ENCODE peak calls at places on chromosomes 3 and 15, in eight cellular contexts. P, C, I, H, K, M, Q and F are unnamed samples.

GRCh38 chr3:186209810-186210752 is 101.2 kb upstream of the ETV5 start:
- DNase-seq in Q (peak), H (peak), P (peak), I (no peak), C (peak), M (peak), K (no peak), F (no peak)

GRCh38 chr3:55362206-55362960 is 124.7 kb downstream of the WNT5A start:
- DNase-seq in H (no peak), M (no peak), Q (peak), K (no peak), C (no peak), I (no peak), P (no peak), F (no peak)

GRCh38 chr3:42535981-42536784 is 33.7 kb downstream of the VIPR1 start:
- DNase-seq in Q (peak), P (peak), H (no peak), M (peak), C (no peak), K (peak), I (no peak), F (no peak)

GRCh38 chr3:193040836-193041672 is 123.4 kb upstream of the MB21D2 start:
- DNase-seq in K (no peak), Q (peak), I (no peak), P (peak), M (peak), C (no peak), H (no peak), F (no peak)

GRCh38 chr15:47746516-47746915 is 29.2 kb downstream of the SEMA6D start:
- DNase-seq in P (no peak), C (no peak), M (no peak), Q (no peak), I (no peak), H (no peak), K (no peak), F (no peak)

GRCh38 chr3:150495149-150495548 is 51.1 kb downstream of the SERP1 start:
- DNase-seq in P (no peak), I (no peak), H (no peak), K (no peak), Q (no peak), M (no peak), C (no peak), F (no peak)

GRCh38 chr3:32780735-32781210 is 37.0 kb upstream of the TRIM71 start:
- DNase-seq in H (peak), P (peak), C (no peak), M (peak), Q (peak), I (no peak), K (no peak), F (no peak)

GRCh38 chr3:107899996-107900651 is 190.7 kb downstream of the CD47 start:
- DNase-seq in H (no peak), Q (peak), I (no peak), C (no peak), M (no peak), P (no peak), K (no peak), F (no peak)

GRCh38 chr15:42037650-42038049 is 16.8 kb upstream of the PLA2G4E start:
- DNase-seq in H (peak), C (no peak), I (no peak), M (peak), K (no peak), P (no peak), Q (no peak), F (no peak)

GRCh38 chr15:99431661-99432091 is 134.1 kb upstream of the MEF2A start:
- DNase-seq in H (no peak), C (no peak), M (no peak), P (no peak), Q (no peak), K (no peak), I (no peak), F (no peak)

GRCh38 chr15:83746231-83746630 is 92.3 kb downstream of the ADAMTSL3 start:
- DNase-seq in Q (peak), I (no peak), K (no peak), P (no peak), M (no peak), C (no peak), H (no peak), F (no peak)

GRCh38 chr3:81910244-81910852 is 148.9 kb upstream of the GBE1 start:
- DNase-seq in C (no peak), M (peak), P (peak), Q (peak), I (no peak), K (no peak), H (no peak), F (no peak)

GRCh38 chr3:187843654-187844053 is 98.4 kb upstream of the BCL6 start:
- DNase-seq in M (no peak), Q (no peak), K (no peak), P (no peak), H (no peak), C (no peak), I (no peak), F (no peak)

GRCh38 chr3:55416381-55416821 is 70.7 kb downstream of the WNT5A start:
- DNase-seq in M (no peak), Q (peak), K (no peak), P (peak), C (no peak), H (no peak), I (no peak), F (no peak)

GRCh38 chr3:143070977-143071551 is 48.5 kb upstream of the CHST2 start:
- DNase-seq in I (no peak), M (no peak), K (no peak), C (no peak), H (no peak), P (no peak), Q (peak), F (no peak)

GRCh38 chr3:104460477-104461406 is 906.0 kb upstream of the ALCAM start:
- DNase-seq in C (no peak), I (no peak), K (no peak), Q (peak), P (peak), H (no peak), M (no peak), F (no peak)

GRCh38 chr3:119175869-119176756 is 2.7 kb downstream of the UPK1B start:
- DNase-seq in I (no peak), M (peak), P (no peak), H (no peak), C (no peak), K (no peak), Q (peak), F (no peak)

GRCh38 chr3:126954141-126954845 is 28.6 kb upstream of the PLXNA1 start:
- DNase-seq in C (no peak), M (no peak), Q (no peak), K (no peak), H (no peak), I (no peak), P (no peak), F (no peak)

GRCh38 chr15:89401636-89402252 is 67.1 kb upstream of the POLG start:
- DNase-seq in P (peak), Q (peak), C (no peak), K (no peak), I (no peak), M (no peak), H (no peak), F (no peak)

GRCh38 chr3:124938896-124939295 is 4.3 kb upstream of the MUC13 start:
- DNase-seq in Q (no peak), M (no peak), K (no peak), I (no peak), C (no peak), P (no peak), H (no peak), F (no peak)

GRCh38 chr15:95883064-95883463 is 447.4 kb upstream of the NR2F2 start:
- DNase-seq in I (no peak), H (no peak), M (no peak), Q (no peak), C (no peak), K (no peak), P (no peak), F (no peak)